ENCODE peak calls at places on chromosomes 4 and X, in four cellular contexts. One of them, this sample, is unnamed.

GRCh38 chrX:24262309-24262708 is 51.6 kb downstream of the SUPT20HL2 start:
- DNase-seq in SK-N-SH: no peak
- DNase-seq in GM12878: no peak
- DNase-seq in HepG2: no peak
- DNase-seq in this sample: no peak

GRCh38 chr4:33649015-33649414 is 2595.3 kb downstream of the ARAP2 start:
- DNase-seq in SK-N-SH: no peak
- DNase-seq in GM12878: no peak
- DNase-seq in HepG2: no peak
- DNase-seq in this sample: peak

GRCh38 chrX:65522739-65523372 is 11.7 kb downstream of the LAS1L start:
- DNase-seq in SK-N-SH: no peak
- DNase-seq in GM12878: no peak
- DNase-seq in HepG2: no peak
- DNase-seq in this sample: no peak

GRCh38 chr4:101972791-101973190 is 182.3 kb downstream of the BANK1 start:
- DNase-seq in SK-N-SH: no peak
- DNase-seq in GM12878: no peak
- DNase-seq in HepG2: no peak
- DNase-seq in this sample: no peak

GRCh38 chrX:37959212-37960021 is 46.9 kb upstream of the SYTL5 start:
- DNase-seq in SK-N-SH: no peak
- DNase-seq in GM12878: no peak
- DNase-seq in HepG2: peak
- DNase-seq in this sample: no peak

GRCh38 chrX:123961268-123962005 is at the start of gene STAG2:
- DNase-seq in SK-N-SH: peak
- DNase-seq in GM12878: peak
- DNase-seq in HepG2: peak
- DNase-seq in this sample: peak

GRCh38 chrX:128781506-128781905 is 729.3 kb upstream of the ACTRT1 start:
- DNase-seq in SK-N-SH: peak
- DNase-seq in GM12878: no peak
- DNase-seq in HepG2: peak
- DNase-seq in this sample: no peak

GRCh38 chrX:74465424-74465823 is 44.1 kb downstream of the SLC16A2 start:
- DNase-seq in SK-N-SH: no peak
- DNase-seq in GM12878: no peak
- DNase-seq in HepG2: no peak
- DNase-seq in this sample: no peak

GRCh38 chr4:16231570-16232252 is 5.4 kb upstream of the TAPT1 start:
- DNase-seq in SK-N-SH: no peak
- DNase-seq in GM12878: no peak
- DNase-seq in HepG2: no peak
- DNase-seq in this sample: no peak

GRCh38 chr4:2767046-2767704 is 11.0 kb upstream of the TNIP2 start:
- DNase-seq in SK-N-SH: peak
- DNase-seq in GM12878: no peak
- DNase-seq in HepG2: no peak
- DNase-seq in this sample: no peak

GRCh38 chr4:169286562-169287301 is 16.0 kb upstream of the SH3RF1 start:
- DNase-seq in SK-N-SH: no peak
- DNase-seq in GM12878: no peak
- DNase-seq in HepG2: no peak
- DNase-seq in this sample: peak

GRCh38 chr4:26288308-26288982 is 32.4 kb upstream of the RBPJ start:
- DNase-seq in SK-N-SH: no peak
- DNase-seq in GM12878: peak
- DNase-seq in HepG2: no peak
- DNase-seq in this sample: no peak

GRCh38 chr4:140153419-140153743 is 603 bp downstream of the MAML3 start:
- DNase-seq in SK-N-SH: no peak
- DNase-seq in GM12878: no peak
- DNase-seq in HepG2: no peak
- DNase-seq in this sample: no peak

GRCh38 chr4:114807759-114808404 is 209.3 kb downstream of the UGT8 start:
- DNase-seq in SK-N-SH: peak
- DNase-seq in GM12878: no peak
- DNase-seq in HepG2: peak
- DNase-seq in this sample: peak

GRCh38 chr4:140151700-140152014 is 2.3 kb downstream of the MAML3 start:
- DNase-seq in SK-N-SH: peak
- DNase-seq in GM12878: no peak
- DNase-seq in HepG2: peak
- DNase-seq in this sample: peak

GRCh38 chr4:8860892-8861575 is 10.6 kb downstream of the HMX1 start:
- DNase-seq in SK-N-SH: peak
- DNase-seq in GM12878: no peak
- DNase-seq in HepG2: no peak
- DNase-seq in this sample: peak

GRCh38 chr4:20095805-20096541 is 155.7 kb upstream of the SLIT2 start:
- DNase-seq in SK-N-SH: no peak
- DNase-seq in GM12878: no peak
- DNase-seq in HepG2: no peak
- DNase-seq in this sample: no peak

GRCh38 chr4:123972031-123972430 is 575.4 kb downstream of the SPRY1 start:
- DNase-seq in SK-N-SH: no peak
- DNase-seq in GM12878: no peak
- DNase-seq in HepG2: no peak
- DNase-seq in this sample: no peak

GRCh38 chr4:46390353-46391058 is 578 bp upstream of the GABRA2 start:
- DNase-seq in SK-N-SH: no peak
- DNase-seq in GM12878: no peak
- DNase-seq in HepG2: no peak
- DNase-seq in this sample: no peak

GRCh38 chr4:122695226-122695625 is 37.3 kb upstream of the BBS12 start:
- DNase-seq in SK-N-SH: no peak
- DNase-seq in GM12878: no peak
- DNase-seq in HepG2: no peak
- DNase-seq in this sample: no peak

GRCh38 chrX:38232287-38232686 is 11.6 kb upstream of the SRPX start:
- DNase-seq in SK-N-SH: no peak
- DNase-seq in GM12878: no peak
- DNase-seq in HepG2: no peak
- DNase-seq in this sample: no peak

GRCh38 chr4:27514711-27515110 is 654.1 kb downstream of the STIM2 start:
- DNase-seq in SK-N-SH: no peak
- DNase-seq in GM12878: no peak
- DNase-seq in HepG2: no peak
- DNase-seq in this sample: no peak

GRCh38 chrX:42276982-42277690 is 353.8 kb upstream of the CASK start:
- DNase-seq in SK-N-SH: no peak
- DNase-seq in GM12878: peak
- DNase-seq in HepG2: peak
- DNase-seq in this sample: no peak

GRCh38 chr4:110793381-110793801 is 170.5 kb upstream of the PITX2 start:
- DNase-seq in SK-N-SH: no peak
- DNase-seq in GM12878: no peak
- DNase-seq in HepG2: no peak
- DNase-seq in this sample: no peak

GRCh38 chr4:184317234-184317918 is 99.7 kb upstream of the ENPP6 start:
- DNase-seq in SK-N-SH: no peak
- DNase-seq in GM12878: no peak
- DNase-seq in HepG2: no peak
- DNase-seq in this sample: no peak

GRCh38 chr4:80459918-80460473 is 124.5 kb downstream of the CFAP299 start:
- DNase-seq in SK-N-SH: no peak
- DNase-seq in GM12878: no peak
- DNase-seq in HepG2: no peak
- DNase-seq in this sample: no peak

DNA sequence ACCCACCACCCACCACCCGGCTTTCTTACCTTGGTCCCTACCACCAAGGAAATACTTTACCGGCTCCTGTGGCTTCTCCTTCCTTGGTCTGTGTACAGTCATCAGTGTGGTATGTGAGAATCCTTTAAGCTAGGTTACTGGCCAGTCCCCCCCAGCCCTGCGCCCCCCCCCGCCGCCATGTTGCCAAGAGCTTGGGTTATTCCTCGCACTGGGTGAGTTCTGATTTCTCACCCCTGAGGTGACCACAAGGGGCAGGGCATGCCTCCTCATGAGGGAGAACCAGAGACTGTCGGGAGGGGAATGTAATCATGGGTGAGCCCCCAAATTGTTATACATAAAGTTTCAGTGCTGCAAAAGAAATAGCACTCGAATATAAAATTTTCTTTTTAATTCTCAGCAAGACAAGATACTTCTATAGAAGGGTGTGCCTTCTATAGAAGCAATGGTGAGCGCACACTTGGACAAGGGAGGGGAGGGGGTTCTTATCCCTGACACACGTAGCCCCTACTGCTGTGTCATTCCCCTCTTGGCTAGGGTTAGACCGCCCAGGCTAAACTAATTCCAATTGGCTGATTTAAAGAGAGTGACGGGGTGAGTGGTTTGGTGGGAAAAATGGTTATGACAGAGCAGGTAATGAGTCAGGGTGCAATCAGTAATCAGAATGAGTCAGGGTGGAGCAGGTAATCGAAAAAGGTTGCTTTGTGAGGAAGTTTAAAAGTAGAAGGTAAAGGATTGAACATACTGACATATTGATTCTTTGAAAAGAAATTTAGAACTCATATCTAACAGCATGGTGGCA is 133.2 kb downstream of the KDM6A start:
- DNase-seq in SK-N-SH: no peak
- DNase-seq in GM12878: no peak
- DNase-seq in HepG2: no peak
- DNase-seq in this sample: no peak
- TF ChIP-seq NFIC in SK-N-SH: no peak
- TF ChIP-seq NFIC in GM12878: no peak
- TF ChIP-seq NFIC in HepG2: no peak
- TF ChIP-seq NFIC in this sample: no peak

GRCh38 chr4:106982711-106983211 is 53.4 kb downstream of the DKK2 start:
- DNase-seq in SK-N-SH: no peak
- DNase-seq in GM12878: no peak
- DNase-seq in HepG2: no peak
- DNase-seq in this sample: no peak

GRCh38 chr4:106986486-106986885 is 49.6 kb downstream of the DKK2 start:
- DNase-seq in SK-N-SH: peak
- DNase-seq in GM12878: no peak
- DNase-seq in HepG2: no peak
- DNase-seq in this sample: no peak

GRCh38 chr4:106985830-106986229 is 50.3 kb downstream of the DKK2 start:
- DNase-seq in SK-N-SH: no peak
- DNase-seq in GM12878: no peak
- DNase-seq in HepG2: no peak
- DNase-seq in this sample: no peak

GRCh38 chr4:106978046-106978774 is 57.9 kb downstream of the DKK2 start:
- DNase-seq in SK-N-SH: no peak
- DNase-seq in GM12878: no peak
- DNase-seq in HepG2: no peak
- DNase-seq in this sample: no peak

GRCh38 chr4:106981431-106981830 is 54.7 kb downstream of the DKK2 start:
- DNase-seq in SK-N-SH: no peak
- DNase-seq in GM12878: no peak
- DNase-seq in HepG2: no peak
- DNase-seq in this sample: no peak
- TF ChIP-seq NFIC in SK-N-SH: no peak
- TF ChIP-seq NFIC in GM12878: no peak
- TF ChIP-seq NFIC in HepG2: no peak
- TF ChIP-seq NFIC in this sample: no peak

GRCh38 chrX:77733342-77733741 is 52.7 kb downstream of the ATRX start:
- DNase-seq in SK-N-SH: no peak
- DNase-seq in GM12878: no peak
- DNase-seq in HepG2: no peak
- DNase-seq in this sample: no peak

GRCh38 chrX:77731821-77732419 is 54.1 kb downstream of the ATRX start:
- DNase-seq in SK-N-SH: no peak
- DNase-seq in GM12878: no peak
- DNase-seq in HepG2: peak
- DNase-seq in this sample: no peak
- TF ChIP-seq NFIC in SK-N-SH: no peak
- TF ChIP-seq NFIC in GM12878: no peak
- TF ChIP-seq NFIC in HepG2: no peak
- TF ChIP-seq NFIC in this sample: no peak

DNA sequence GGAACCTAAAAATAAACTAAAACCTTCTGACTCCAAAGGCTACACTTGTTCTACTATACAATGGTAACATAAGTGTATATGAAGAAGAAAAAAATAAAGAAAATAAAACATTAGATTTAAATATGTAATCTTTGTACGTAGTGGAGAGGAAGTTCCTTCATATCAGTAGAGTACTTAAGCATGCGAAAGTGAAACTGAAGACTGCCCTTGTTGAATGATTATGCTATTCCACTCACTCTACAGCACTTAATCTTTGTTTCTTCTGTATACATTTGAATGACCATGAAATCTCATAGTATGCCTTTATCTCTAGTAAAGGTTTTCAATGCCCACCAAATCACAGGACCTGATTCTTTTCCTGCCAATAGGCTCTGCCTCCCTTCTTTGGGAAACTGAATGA is 78.9 kb downstream of the NDST3 start:
- DNase-seq in SK-N-SH: no peak
- DNase-seq in GM12878: no peak
- DNase-seq in HepG2: no peak
- DNase-seq in this sample: no peak
- TF ChIP-seq NFIC in SK-N-SH: no peak
- TF ChIP-seq NFIC in GM12878: no peak
- TF ChIP-seq NFIC in HepG2: no peak
- TF ChIP-seq NFIC in this sample: no peak

DNA sequence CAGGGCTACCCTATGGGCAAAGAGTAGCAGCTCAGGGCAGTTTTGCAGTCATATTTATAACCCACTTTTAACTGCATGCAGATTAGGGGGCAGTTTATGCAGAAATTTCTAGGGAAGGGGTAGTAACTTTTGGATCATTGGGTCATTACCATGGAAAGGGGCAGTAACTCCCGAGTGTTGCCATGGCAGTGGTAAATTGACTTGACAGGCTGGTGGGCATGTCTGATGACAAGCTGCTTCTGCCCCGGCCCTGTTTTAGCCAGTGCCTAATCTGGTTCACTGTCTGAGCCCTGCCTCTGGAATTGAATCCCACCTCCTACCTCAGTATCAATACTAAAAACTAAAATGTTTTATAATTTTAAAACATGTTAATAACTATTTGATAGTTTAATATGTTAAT is 362.1 kb upstream of the ATOH1 start:
- DNase-seq in SK-N-SH: no peak
- DNase-seq in GM12878: no peak
- DNase-seq in HepG2: no peak
- DNase-seq in this sample: no peak
- TF ChIP-seq NFIC in SK-N-SH: no peak
- TF ChIP-seq NFIC in GM12878: no peak
- TF ChIP-seq NFIC in HepG2: no peak
- TF ChIP-seq NFIC in this sample: no peak

GRCh38 chr4:157048248-157048647 is 27.7 kb upstream of the GLRB start:
- DNase-seq in SK-N-SH: no peak
- DNase-seq in GM12878: no peak
- DNase-seq in HepG2: no peak
- DNase-seq in this sample: no peak
- TF ChIP-seq NFIC in SK-N-SH: no peak
- TF ChIP-seq NFIC in GM12878: no peak
- TF ChIP-seq NFIC in HepG2: no peak
- TF ChIP-seq NFIC in this sample: no peak

GRCh38 chrX:95427389-95427788 is 1257.3 kb upstream of the DIAPH2 start:
- DNase-seq in SK-N-SH: no peak
- DNase-seq in GM12878: no peak
- DNase-seq in HepG2: no peak
- DNase-seq in this sample: no peak
- TF ChIP-seq NFIC in SK-N-SH: peak
- TF ChIP-seq NFIC in GM12878: no peak
- TF ChIP-seq NFIC in HepG2: no peak
- TF ChIP-seq NFIC in this sample: no peak